ENCODE peak calls at places on chromosomes 5 and 9, in seven cellular contexts. B is astrocyte of the hippocampus; F is G401; X is heart right ventricle; V is H54; U is stimulated activated CD8-positive, alpha-beta memory T cell treated with anti-CD3 and anti-CD28 coated beads, Interleukin-2, amount 100 ng/mL, for 48 hours; N is T-helper 9 cell. Z is an unnamed sample.

GRCh38 chr5:10691826-10692785 is 68.9 kb downstream of the DAP start:
- DNase-seq in B (peak), F (no peak), X (no peak), V (no peak), U (no peak), N (no peak), Z (no peak)

GRCh38 chr5:137114529-137114928 is 384.6 kb downstream of the SPOCK1 start:
- DNase-seq in B (no peak), F (no peak), X (no peak), V (no peak), U (no peak), N (no peak), Z (no peak)

GRCh38 chr5:39160576-39161213 is 58.7 kb downstream of the FYB1 start:
- DNase-seq in B (no peak), F (no peak), X (no peak), V (no peak), U (no peak), N (no peak), Z (no peak)

GRCh38 chr5:148542812-148543211 is 111.5 kb downstream of the HTR4 start:
- DNase-seq in B (no peak), F (no peak), X (no peak), V (no peak), U (no peak), N (no peak), Z (no peak)

GRCh38 chr9:6827370-6827949 is 69.7 kb downstream of the KDM4C start:
- DNase-seq in B (peak), F (peak), X (no peak), V (peak), U (no peak), N (no peak), Z (peak)

GRCh38 chr5:127472700-127473099 is 44.7 kb upstream of the PRRC1 start:
- DNase-seq in B (no peak), F (no peak), X (no peak), V (no peak), U (no peak), N (no peak), Z (no peak)

GRCh38 chr5:116451905-116452450 is 122.6 kb downstream of the SEMA6A start:
- DNase-seq in B (peak), F (no peak), X (no peak), V (no peak), U (no peak), N (no peak), Z (no peak)

GRCh38 chr5:177592010-177592834 is at the start of gene TMED9:
- DNase-seq in B (peak), F (peak), X (peak), V (peak), U (peak), N (peak), Z (peak)

GRCh38 chr5:151406322-151406947 is 41.0 kb upstream of the SLC36A1 start:
- DNase-seq in B (no peak), F (no peak), X (no peak), V (peak), U (no peak), N (no peak), Z (no peak)

GRCh38 chr5:116848974-116849586 is 274.5 kb upstream of the SEMA6A start:
- DNase-seq in B (peak), F (no peak), X (no peak), V (no peak), U (no peak), N (no peak), Z (no peak)

GRCh38 chr5:59021837-59022514 is 439.1 kb downstream of the RAB3C start:
- DNase-seq in B (peak), F (peak), X (peak), V (no peak), U (no peak), N (no peak), Z (no peak)

GRCh38 chr9:22954550-22954949 is 507.9 kb downstream of the DMRTA1 start:
- DNase-seq in B (no peak), F (no peak), X (no peak), V (no peak), U (no peak), N (no peak), Z (no peak)

GRCh38 chr9:114098660-114099522 is at the start of gene KIF12:
- DNase-seq in B (peak), F (peak), X (no peak), V (no peak), U (peak), N (no peak), Z (no peak)

GRCh38 chr5:146919304-146919703 is 40.7 kb upstream of the PPP2R2B start:
- DNase-seq in B (peak), F (no peak), X (no peak), V (no peak), U (no peak), N (no peak), Z (no peak)

GRCh38 chr5:53430618-53431252 is 49.7 kb upstream of the FST start:
- DNase-seq in B (peak), F (no peak), X (no peak), V (no peak), U (no peak), N (no peak), Z (no peak)

GRCh38 chr9:133889498-133890301 is 102.4 kb downstream of the VAV2 start:
- DNase-seq in B (peak), F (no peak), X (no peak), V (peak), U (no peak), N (no peak), Z (no peak)

GRCh38 chr9:23596913-23597634 is 229.0 kb downstream of the ELAVL2 start:
- DNase-seq in B (no peak), F (no peak), X (no peak), V (no peak), U (no peak), N (no peak), Z (no peak)

GRCh38 chr9:71518045-71518888 is 250.0 kb downstream of the CEMIP2 start:
- DNase-seq in B (no peak), F (no peak), X (no peak), V (no peak), U (no peak), N (no peak), Z (no peak)

GRCh38 chr9:136949817-136950655 is 2.0 kb upstream of the LCN12 start:
- DNase-seq in B (peak), F (peak), X (peak), V (peak), U (peak), N (peak), Z (peak)

GRCh38 chr9:137764981-137765380 is 112.6 kb upstream of the CACNA1B start:
- DNase-seq in B (no peak), F (no peak), X (no peak), V (no peak), U (no peak), N (no peak), Z (no peak)

GRCh38 chr5:171745602-171746001 is 40.0 kb upstream of the SMIM23 start:
- DNase-seq in B (no peak), F (no peak), X (no peak), V (no peak), U (no peak), N (no peak), Z (no peak)